ENCODE peak calls at places on chromosome 4, in five cellular contexts. One of them, this sample, is unnamed.

GRCh38 chr4:46051392-46051791 is 72.5 kb downstream of the GABRG1 start:
- DNase-seq in mesenchymal stem cell: no peak
- DNase-seq in trophoblast cell: no peak
- DNase-seq in neuronal stem cell: no peak
- DNase-seq in mesendoderm: no peak
- DNase-seq in this sample: no peak

GRCh38 chr4:158930573-158930972 is 161.7 kb downstream of the FNIP2 start:
- DNase-seq in mesenchymal stem cell: peak; percentile 18
- DNase-seq in mesendoderm: no peak
- DNase-seq in neuronal stem cell: no peak
- DNase-seq in trophoblast cell: peak; percentile 14
- DNase-seq in this sample: no peak

GRCh38 chr4:91426725-91427124 is 877.0 kb upstream of the GRID2 start:
- DNase-seq in mesendoderm: no peak
- DNase-seq in trophoblast cell: no peak
- DNase-seq in mesenchymal stem cell: no peak
- DNase-seq in neuronal stem cell: no peak
- DNase-seq in this sample: no peak

GRCh38 chr4:147707892-147708672 is 23.8 kb upstream of the ARHGAP10 start:
- DNase-seq in mesenchymal stem cell: peak; percentile 63
- DNase-seq in trophoblast cell: peak; percentile 42
- DNase-seq in neuronal stem cell: no peak
- DNase-seq in mesendoderm: peak; percentile 55
- DNase-seq in this sample: peak; percentile 34

GRCh38 chr4:26958925-26959653 is 98.4 kb downstream of the STIM2 start:
- DNase-seq in mesenchymal stem cell: no peak
- DNase-seq in trophoblast cell: no peak
- DNase-seq in mesendoderm: peak; percentile 88
- DNase-seq in neuronal stem cell: no peak
- DNase-seq in this sample: no peak

GRCh38 chr4:9969526-9970398 is 51.5 kb downstream of the SLC2A9 start:
- DNase-seq in trophoblast cell: peak; percentile 55
- DNase-seq in mesendoderm: peak; percentile 9
- DNase-seq in neuronal stem cell: no peak
- DNase-seq in mesenchymal stem cell: no peak
- DNase-seq in this sample: no peak

GRCh38 chr4:29278580-29278979 is 1441.6 kb upstream of the PCDH7 start:
- DNase-seq in trophoblast cell: no peak
- DNase-seq in neuronal stem cell: no peak
- DNase-seq in mesendoderm: no peak
- DNase-seq in mesenchymal stem cell: peak; percentile 41
- DNase-seq in this sample: peak; percentile 79

GRCh38 chr4:120299631-120300030 is 233.0 kb upstream of the MAD2L1 start:
- DNase-seq in mesendoderm: no peak
- DNase-seq in mesenchymal stem cell: no peak
- DNase-seq in neuronal stem cell: no peak
- DNase-seq in trophoblast cell: no peak
- DNase-seq in this sample: no peak

GRCh38 chr4:133812236-133812635 is 389.4 kb downstream of the PABPC4L start:
- DNase-seq in neuronal stem cell: no peak
- DNase-seq in mesenchymal stem cell: no peak
- DNase-seq in trophoblast cell: no peak
- DNase-seq in mesendoderm: no peak
- DNase-seq in this sample: no peak

GRCh38 chr4:21790437-21791029 is 158.0 kb downstream of the KCNIP4 start:
- DNase-seq in mesendoderm: peak; percentile 17
- DNase-seq in neuronal stem cell: no peak
- DNase-seq in trophoblast cell: no peak
- DNase-seq in mesenchymal stem cell: peak; percentile 48
- DNase-seq in this sample: peak; percentile 54

GRCh38 chr4:1784789-1785591 is 8.1 kb upstream of the FGFR3 start:
- DNase-seq in trophoblast cell: no peak
- DNase-seq in neuronal stem cell: no peak
- DNase-seq in mesenchymal stem cell: no peak
- DNase-seq in mesendoderm: no peak
- DNase-seq in this sample: no peak

GRCh38 chr4:76308548-76308947 is 2.0 kb downstream of the STBD1 start:
- DNase-seq in mesendoderm: peak; percentile 48
- DNase-seq in neuronal stem cell: no peak
- DNase-seq in trophoblast cell: peak; percentile 56
- DNase-seq in mesenchymal stem cell: no peak
- DNase-seq in this sample: no peak

GRCh38 chr4:51895816-51896408 is 53.0 kb downstream of the DCUN1D4 start:
- DNase-seq in trophoblast cell: peak; percentile 31
- DNase-seq in mesenchymal stem cell: peak; percentile 85
- DNase-seq in neuronal stem cell: peak; percentile 63
- DNase-seq in mesendoderm: peak; percentile 90
- DNase-seq in this sample: peak; percentile 67

GRCh38 chr4:147487616-147488015 is 6.7 kb downstream of the EDNRA start:
- DNase-seq in trophoblast cell: no peak
- DNase-seq in mesendoderm: no peak
- DNase-seq in neuronal stem cell: no peak
- DNase-seq in mesenchymal stem cell: no peak
- DNase-seq in this sample: no peak

GRCh38 chr4:110778526-110778925 is 155.6 kb upstream of the PITX2 start:
- DNase-seq in neuronal stem cell: no peak
- DNase-seq in mesendoderm: no peak
- DNase-seq in mesenchymal stem cell: peak; percentile 58
- DNase-seq in trophoblast cell: no peak
- DNase-seq in this sample: peak; percentile 46

GRCh38 chr4:74501579-74501978 is 56.6 kb downstream of the AREG start:
- DNase-seq in mesendoderm: no peak
- DNase-seq in mesenchymal stem cell: peak; percentile 88
- DNase-seq in trophoblast cell: no peak
- DNase-seq in neuronal stem cell: no peak
- DNase-seq in this sample: peak; percentile 95

GRCh38 chr4:10727140-10727880 is 42.7 kb upstream of the CLNK start:
- DNase-seq in mesendoderm: no peak
- DNase-seq in mesenchymal stem cell: no peak
- DNase-seq in neuronal stem cell: no peak
- DNase-seq in trophoblast cell: no peak
- DNase-seq in this sample: no peak

GRCh38 chr4:94396984-94397383 is 54.3 kb upstream of the HPGDS start:
- DNase-seq in neuronal stem cell: no peak
- DNase-seq in trophoblast cell: no peak
- DNase-seq in mesendoderm: no peak
- DNase-seq in mesenchymal stem cell: no peak
- DNase-seq in this sample: no peak

GRCh38 chr4:94399277-94399676 is 52.5 kb upstream of the PDLIM5 start:
- DNase-seq in mesenchymal stem cell: no peak
- DNase-seq in trophoblast cell: no peak
- DNase-seq in mesendoderm: no peak
- DNase-seq in neuronal stem cell: no peak
- DNase-seq in this sample: no peak

GRCh38 chr4:94397635-94398034 is 54.1 kb upstream of the PDLIM5 start:
- DNase-seq in mesendoderm: no peak
- DNase-seq in neuronal stem cell: no peak
- DNase-seq in trophoblast cell: no peak
- DNase-seq in mesenchymal stem cell: no peak
- DNase-seq in this sample: no peak

GRCh38 chr4:94399721-94400120 is 52.0 kb upstream of the PDLIM5 start:
- DNase-seq in neuronal stem cell: no peak
- DNase-seq in mesendoderm: no peak
- DNase-seq in mesenchymal stem cell: no peak
- DNase-seq in trophoblast cell: no peak
- DNase-seq in this sample: no peak

GRCh38 chr4:94400191-94400590 is 51.6 kb upstream of the PDLIM5 start:
- DNase-seq in mesendoderm: peak; percentile 41
- DNase-seq in neuronal stem cell: no peak
- DNase-seq in mesenchymal stem cell: no peak
- DNase-seq in trophoblast cell: no peak
- DNase-seq in this sample: no peak
- H3K9ac ChIP-seq in mesendoderm: no peak overlapping the region
- H3K9ac ChIP-seq in neuronal stem cell: no peak overlapping the region
- H3K9ac ChIP-seq in mesenchymal stem cell: no peak overlapping the region
- H3K9ac ChIP-seq in trophoblast cell: no peak overlapping the region
- H3K9ac ChIP-seq in this sample: no peak overlapping the region

GRCh38 chr4:55947912-55948725 is 626 bp upstream of the CEP135 start:
- DNase-seq in mesenchymal stem cell: peak; percentile 98
- DNase-seq in trophoblast cell: peak; percentile 79
- DNase-seq in neuronal stem cell: no peak
- DNase-seq in mesendoderm: peak; percentile 32
- DNase-seq in this sample: peak; percentile 98

GRCh38 chr4:55949480-55949802 is 696 bp downstream of the CEP135 start:
- DNase-seq in trophoblast cell: no peak
- DNase-seq in mesenchymal stem cell: no peak
- DNase-seq in neuronal stem cell: no peak
- DNase-seq in mesendoderm: no peak
- DNase-seq in this sample: no peak

GRCh38 chr4:55951191-55951922 is 2.6 kb downstream of the CEP135 start:
- DNase-seq in neuronal stem cell: no peak
- DNase-seq in mesendoderm: no peak
- DNase-seq in trophoblast cell: no peak
- DNase-seq in mesenchymal stem cell: no peak
- DNase-seq in this sample: no peak

GRCh38 chr4:55947254-55947882 is 1.4 kb upstream of the CEP135 start:
- DNase-seq in mesenchymal stem cell: peak; percentile 53
- DNase-seq in mesendoderm: no peak
- DNase-seq in neuronal stem cell: no peak
- DNase-seq in trophoblast cell: no peak
- DNase-seq in this sample: peak; percentile 36

DNA sequence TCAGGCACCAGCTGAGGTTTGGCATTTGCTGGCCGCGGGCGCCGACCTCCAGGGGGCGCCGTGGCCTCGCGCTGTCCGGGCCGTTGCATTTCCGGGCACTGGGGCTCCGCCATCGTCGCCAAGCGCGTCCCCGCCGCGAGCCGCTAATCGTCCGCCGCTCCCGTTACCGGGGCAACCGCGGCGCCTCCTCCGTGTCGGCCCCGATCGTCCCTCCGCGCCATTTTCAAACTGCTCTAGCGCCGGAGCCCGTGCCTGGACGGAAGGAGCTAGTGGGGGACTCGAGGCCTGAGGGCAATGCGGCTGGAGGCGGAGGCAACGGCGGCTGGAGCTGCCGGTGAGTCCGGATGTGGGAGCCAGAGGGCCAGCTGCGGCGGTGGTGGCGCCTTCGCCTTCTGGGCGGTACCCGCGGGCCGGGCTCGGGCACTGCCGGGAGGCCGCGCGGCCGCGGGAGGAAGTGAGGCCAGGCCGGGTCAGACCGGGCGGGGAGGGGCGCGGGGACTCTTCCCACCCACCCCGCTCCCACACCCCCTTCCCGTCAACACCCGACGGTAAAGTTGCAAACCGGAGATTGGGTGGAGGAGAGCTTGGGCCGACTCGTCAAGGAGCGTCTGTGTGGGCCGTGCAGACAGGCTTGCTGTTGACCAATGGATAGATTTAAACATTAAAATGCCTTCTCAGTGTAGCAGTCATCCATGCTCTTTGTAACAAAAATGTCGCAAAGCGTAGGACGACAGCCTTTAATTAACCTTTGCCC is at the start of gene CEP135:
- DNase-seq in neuronal stem cell: peak; percentile 94
- DNase-seq in trophoblast cell: peak; percentile 96
- DNase-seq in mesendoderm: peak; percentile 95
- DNase-seq in mesenchymal stem cell: peak; percentile 96
- DNase-seq in this sample: peak; percentile 88
- H2BK120ac ChIP-seq in neuronal stem cell: no peak within 1 kb of the TSS
- H2BK120ac ChIP-seq in trophoblast cell: peak within 1 kb of the TSS; percentile 98
- H2BK120ac ChIP-seq in mesendoderm: no peak within 1 kb of the TSS
- H2BK120ac ChIP-seq in mesenchymal stem cell: peak within 1 kb of the TSS; percentile 98
- H2BK120ac ChIP-seq in this sample: peak within 1 kb of the TSS; percentile 99

GRCh38 chr4:107711831-107712230 is 8.2 kb downstream of the PAPSS1 start:
- DNase-seq in mesendoderm: no peak
- DNase-seq in neuronal stem cell: no peak
- DNase-seq in mesenchymal stem cell: no peak
- DNase-seq in trophoblast cell: no peak
- DNase-seq in this sample: no peak
- H3K36me3 ChIP-seq in mesendoderm: no peaks in the 10 kb centered on the region
- H3K36me3 ChIP-seq in neuronal stem cell: no peaks in the 10 kb centered on the region
- H3K36me3 ChIP-seq in mesenchymal stem cell: no peaks in the 10 kb centered on the region
- H3K36me3 ChIP-seq in trophoblast cell: peaks cover 2% of the 10 kb centered on the region
- H3K36me3 ChIP-seq in this sample: no peaks in the 10 kb centered on the region

DNA sequence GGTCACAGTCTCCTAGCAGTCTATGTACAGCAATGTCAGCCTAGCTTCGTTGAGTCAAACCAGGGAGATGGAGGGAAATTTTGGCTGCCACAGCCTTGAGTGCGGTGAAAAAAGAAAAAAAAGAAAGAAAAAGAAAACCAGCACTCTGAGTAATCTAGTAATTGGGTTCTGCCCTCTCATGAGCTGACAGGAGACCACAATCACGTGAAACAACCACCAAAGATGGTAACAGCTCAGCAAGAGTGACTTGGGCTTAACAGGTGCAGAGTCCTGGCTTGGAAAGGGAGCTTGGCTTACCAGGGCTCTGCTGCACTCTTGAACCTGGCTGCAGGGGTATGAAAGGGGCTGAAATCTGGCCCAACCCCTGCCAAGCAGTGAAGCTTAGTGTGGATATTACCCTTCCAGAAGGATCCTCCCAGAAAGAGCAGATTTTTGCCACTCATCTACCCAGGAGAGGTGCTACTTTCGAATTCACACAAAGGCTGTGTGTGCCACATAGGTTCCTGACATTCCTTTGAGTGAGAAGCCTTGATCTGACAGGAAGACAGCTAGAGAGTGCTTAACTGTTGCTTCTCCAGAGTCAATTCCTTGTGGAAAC is 350.3 kb downstream of the PTTG2 start:
- DNase-seq in neuronal stem cell: no peak
- DNase-seq in trophoblast cell: no peak
- DNase-seq in mesenchymal stem cell: no peak
- DNase-seq in mesendoderm: peak; percentile 59
- DNase-seq in this sample: no peak
- H3K9ac ChIP-seq in neuronal stem cell: no peak overlapping the region
- H3K9ac ChIP-seq in trophoblast cell: no peak overlapping the region
- H3K9ac ChIP-seq in mesenchymal stem cell: no peak overlapping the region
- H3K9ac ChIP-seq in mesendoderm: no peak overlapping the region
- H3K9ac ChIP-seq in this sample: no peak overlapping the region

GRCh38 chr4:176358083-176358469 is 38.3 kb downstream of the SPCS3 start:
- DNase-seq in trophoblast cell: no peak
- DNase-seq in mesendoderm: no peak
- DNase-seq in neuronal stem cell: no peak
- DNase-seq in mesenchymal stem cell: no peak
- DNase-seq in this sample: no peak

GRCh38 chr4:176360446-176360845 is 40.7 kb downstream of the SPCS3 start:
- DNase-seq in mesenchymal stem cell: no peak
- DNase-seq in neuronal stem cell: no peak
- DNase-seq in mesendoderm: no peak
- DNase-seq in trophoblast cell: no peak
- DNase-seq in this sample: peak; percentile 39

GRCh38 chr4:176359590-176359989 is 39.8 kb downstream of the SPCS3 start:
- DNase-seq in trophoblast cell: no peak
- DNase-seq in neuronal stem cell: no peak
- DNase-seq in mesenchymal stem cell: no peak
- DNase-seq in mesendoderm: no peak
- DNase-seq in this sample: peak; percentile 79

GRCh38 chr4:176354884-176355283 is 35.1 kb downstream of the SPCS3 start:
- DNase-seq in mesenchymal stem cell: no peak
- DNase-seq in mesendoderm: peak; percentile 36
- DNase-seq in neuronal stem cell: no peak
- DNase-seq in trophoblast cell: no peak
- DNase-seq in this sample: no peak

GRCh38 chr4:176357359-176358082 is 37.8 kb downstream of the SPCS3 start:
- DNase-seq in neuronal stem cell: no peak
- DNase-seq in mesendoderm: no peak
- DNase-seq in trophoblast cell: no peak
- DNase-seq in mesenchymal stem cell: peak; percentile 32
- DNase-seq in this sample: peak; percentile 39
- H2BK120ac ChIP-seq in neuronal stem cell: no peak overlapping the region
- H2BK120ac ChIP-seq in mesendoderm: no peak overlapping the region
- H2BK120ac ChIP-seq in trophoblast cell: no peak overlapping the region
- H2BK120ac ChIP-seq in mesenchymal stem cell: no peak overlapping the region
- H2BK120ac ChIP-seq in this sample: no peak overlapping the region